ENCODE peak calls at places on chromosome 4, in four cellular contexts. Q is upper lobe of right lung, T is lower lobe of right lung, W is pancreas. Z is an unnamed sample.

GRCh38 chr4:38099908-38100407 is 139.8 kb downstream of the PTTG2 start:
- DNase-seq in Q (no peak), T (no peak), W (no peak), Z (no peak)

GRCh38 chr4:38162240-38162784 is 202.1 kb downstream of the PTTG2 start:
- DNase-seq in Q (no peak), T (no peak), W (peak; percentile 65), Z (no peak)

GRCh38 chr4:23401572-23401971 is 488.3 kb downstream of the PPARGC1A start:
- DNase-seq in Q (no peak), T (no peak), W (no peak), Z (no peak)

GRCh38 chr4:71187399-71188196 is 151.2 kb upstream of the SLC4A4 start:
- DNase-seq in Q (peak; percentile 68), T (peak; percentile 50), W (peak; percentile 61), Z (no peak)

GRCh38 chr4:153620352-153620751 is 63.7 kb upstream of the TLR2 start:
- DNase-seq in Q (no peak), T (no peak), W (no peak), Z (no peak)

GRCh38 chr4:4666693-4667642 is 125.1 kb upstream of the STX18 start:
- DNase-seq in Q (no peak), T (no peak), W (no peak), Z (peak; percentile 54)

GRCh38 chr4:174292473-174292872 is 8.8 kb downstream of the CEP44 start:
- DNase-seq in Q (no peak), T (no peak), W (no peak), Z (no peak)

GRCh38 chr4:15469402-15470148 is at the start of gene CC2D2A:
- DNase-seq in Q (no peak), T (no peak), W (peak; percentile 16), Z (no peak)

GRCh38 chr4:163808091-163808490 is 313.6 kb downstream of the TMA16 start:
- DNase-seq in Q (no peak), T (no peak), W (no peak), Z (no peak)

GRCh38 chr4:168683595-168683994 is 186.7 kb downstream of the PALLD start:
- DNase-seq in Q (no peak), T (no peak), W (no peak), Z (no peak)

GRCh38 chr4:76895619-76896018 is 2.3 kb downstream of the SOWAHB start:
- DNase-seq in Q (no peak), T (no peak), W (no peak), Z (no peak)

GRCh38 chr4:75229783-75230570 is 284.2 kb downstream of the RCHY1 start:
- DNase-seq in Q (no peak), T (no peak), W (no peak), Z (no peak)

GRCh38 chr4:155079866-155080265 is 128.6 kb upstream of the NPY2R start:
- DNase-seq in Q (no peak), T (no peak), W (no peak), Z (no peak)

GRCh38 chr4:79865253-79865652 is 207.8 kb downstream of the ANTXR2 start:
- DNase-seq in Q (no peak), T (no peak), W (no peak), Z (no peak)

GRCh38 chr4:11634283-11634682 is 205.6 kb upstream of the HS3ST1 start:
- DNase-seq in Q (no peak), T (no peak), W (no peak), Z (no peak)

GRCh38 chr4:109419679-109420078 is 13.9 kb upstream of the SEC24B start:
- DNase-seq in Q (no peak), T (no peak), W (no peak), Z (no peak)

GRCh38 chr4:36281384-36282106 is at the start of gene DTHD1:
- DNase-seq in Q (no peak), T (no peak), W (no peak), Z (no peak)

GRCh38 chr4:165398570-165398969 is 19.8 kb downstream of the CPE start:
- DNase-seq in Q (no peak), T (no peak), W (no peak), Z (no peak)

GRCh38 chr4:165404696-165405095 is 25.9 kb downstream of the CPE start:
- DNase-seq in Q (no peak), T (no peak), W (no peak), Z (no peak)

GRCh38 chr4:165402375-165402774 is 23.6 kb downstream of the CPE start:
- DNase-seq in Q (no peak), T (no peak), W (no peak), Z (no peak)

GRCh38 chr4:165404080-165404479 is 25.3 kb downstream of the CPE start:
- DNase-seq in Q (no peak), T (no peak), W (no peak), Z (no peak)

GRCh38 chr4:165403667-165404066 is 24.9 kb downstream of the CPE start:
- DNase-seq in Q (no peak), T (no peak), W (no peak), Z (no peak)
- H3K9me3 ChIP-seq in Q (no peaks in the 10 kb centered on the region), T (no peaks in the 10 kb centered on the region), W (no peaks in the 10 kb centered on the region), Z (no peaks in the 10 kb centered on the region)

GRCh38 chr4:110622841-110623709 is at the start of gene PITX2:
- DNase-seq in Q (peak; percentile 80), T (peak; percentile 68), W (peak; percentile 60), Z (peak; percentile 87)

GRCh38 chr4:110625593-110626292 is 2.9 kb upstream of the PITX2 start:
- DNase-seq in Q (no peak), T (no peak), W (no peak), Z (no peak)

GRCh38 chr4:110624904-110625494 is 2.1 kb upstream of the PITX2 start:
- DNase-seq in Q (no peak), T (no peak), W (no peak), Z (no peak)

GRCh38 chr4:110623710-110624015 is 786 bp upstream of the PITX2 start:
- DNase-seq in Q (no peak), T (no peak), W (no peak), Z (no peak)

GRCh38 chr4:110624016-110624770 is 1.3 kb upstream of the PITX2 start:
- DNase-seq in Q (no peak), T (no peak), W (no peak), Z (no peak)
- H3K9me3 ChIP-seq in Q (no peaks in the 10 kb centered on the region), T (no peaks in the 10 kb centered on the region), W (no peaks in the 10 kb centered on the region), Z (no peaks in the 10 kb centered on the region)

GRCh38 chr4:107708225-107708624 is 11.8 kb downstream of the PAPSS1 start:
- DNase-seq in Q (no peak), T (no peak), W (no peak), Z (no peak)
- H3K9me3 ChIP-seq in Q (peaks cover 12% of the 10 kb centered on the region), T (peaks cover 31% of the 10 kb centered on the region), W (no peaks in the 10 kb centered on the region), Z (peaks cover 1% of the 10 kb centered on the region)

GRCh38 chr4:128244379-128244778 is 43.2 kb downstream of the PGRMC2 start:
- DNase-seq in Q (no peak), T (no peak), W (no peak), Z (no peak)

GRCh38 chr4:128249787-128250668 is 37.6 kb downstream of the PGRMC2 start:
- DNase-seq in Q (no peak), T (no peak), W (no peak), Z (no peak)

GRCh38 chr4:128242601-128243000 is 45.0 kb downstream of the PGRMC2 start:
- DNase-seq in Q (no peak), T (no peak), W (no peak), Z (no peak)

GRCh38 chr4:128241981-128242380 is 45.6 kb downstream of the PGRMC2 start:
- DNase-seq in Q (no peak), T (no peak), W (no peak), Z (no peak)

DNA sequence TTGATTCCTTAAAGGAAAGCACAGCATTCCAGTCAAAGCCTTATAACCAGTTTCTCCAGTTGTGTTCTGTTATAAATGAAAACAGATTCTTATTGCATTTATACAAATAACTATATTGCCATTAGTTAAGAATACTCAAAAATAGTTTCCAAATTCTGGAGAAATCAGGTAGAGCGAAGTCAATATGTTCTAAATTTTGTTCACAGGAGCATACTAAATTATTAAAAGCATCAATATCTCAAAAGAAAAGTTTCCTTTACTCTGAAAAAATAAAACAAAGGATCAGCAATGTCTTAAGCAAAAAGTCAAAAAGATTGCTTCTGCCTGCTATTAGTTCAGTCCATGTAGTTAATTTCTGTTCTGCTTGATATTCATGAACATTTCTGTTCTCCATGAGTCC is 39.7 kb downstream of the PGRMC2 start:
- DNase-seq in Q (no peak), T (no peak), W (no peak), Z (no peak)
- H3K9me3 ChIP-seq in Q (no peaks in the 10 kb centered on the region), T (peaks cover 5% of the 10 kb centered on the region), W (no peaks in the 10 kb centered on the region), Z (no peaks in the 10 kb centered on the region)

DNA sequence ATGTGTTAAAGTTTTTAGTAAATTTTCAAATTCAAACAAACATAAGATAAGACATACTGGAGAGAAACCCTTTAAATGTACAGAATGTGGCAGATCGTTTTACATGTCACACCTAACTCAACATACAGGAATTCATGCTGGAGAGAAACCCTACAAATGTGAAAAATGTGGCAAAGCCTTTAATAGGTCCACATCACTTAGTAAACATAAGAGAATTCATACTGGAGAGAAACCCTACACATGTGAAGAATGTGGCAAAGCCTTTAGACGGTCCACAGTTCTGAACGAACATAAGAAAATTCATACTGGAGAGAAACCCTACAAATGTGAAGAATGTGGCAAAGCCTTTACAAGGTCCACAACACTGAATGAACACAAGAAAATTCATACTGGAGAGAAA is 32.8 kb downstream of the ZNF595 start:
- DNase-seq in Q (no peak), T (no peak), W (no peak), Z (no peak)
- H3K9me3 ChIP-seq in Q (peaks cover 98% of the 10 kb centered on the region), T (peaks cover 100% of the 10 kb centered on the region), W (peaks cover 30% of the 10 kb centered on the region), Z (peaks cover 10% of the 10 kb centered on the region)

GRCh38 chr4:48904541-48905142 is 1.9 kb downstream of the OCIAD2 start:
- DNase-seq in Q (no peak), T (no peak), W (no peak), Z (no peak)
- H3K9me3 ChIP-seq in Q (no peaks in the 10 kb centered on the region), T (no peaks in the 10 kb centered on the region), W (no peaks in the 10 kb centered on the region), Z (no peaks in the 10 kb centered on the region)

GRCh38 chr4:453267-453666 is 45.7 kb downstream of the ZNF721 start:
- DNase-seq in Q (no peak), T (no peak), W (no peak), Z (no peak)
- H3K9me3 ChIP-seq in Q (peaks cover 97% of the 10 kb centered on the region), T (peaks cover 100% of the 10 kb centered on the region), W (peaks cover 5% of the 10 kb centered on the region), Z (peaks cover 32% of the 10 kb centered on the region)

GRCh38 chr4:149306537-149306936 is 509.1 kb downstream of the IQCM start:
- DNase-seq in Q (no peak), T (no peak), W (no peak), Z (no peak)
- H3K9me3 ChIP-seq in Q (no peaks in the 10 kb centered on the region), T (no peaks in the 10 kb centered on the region), W (no peaks in the 10 kb centered on the region), Z (no peaks in the 10 kb centered on the region)

GRCh38 chr4:14079601-14080000 is 452.1 kb upstream of the BOD1L1 start:
- DNase-seq in Q (no peak), T (no peak), W (no peak), Z (no peak)

GRCh38 chr4:14087459-14087858 is 459.9 kb upstream of the BOD1L1 start:
- DNase-seq in Q (no peak), T (no peak), W (no peak), Z (no peak)

GRCh38 chr4:14084598-14084997 is 457.1 kb upstream of the BOD1L1 start:
- DNase-seq in Q (no peak), T (no peak), W (no peak), Z (no peak)
- H3K9me3 ChIP-seq in Q (no peaks in the 10 kb centered on the region), T (no peaks in the 10 kb centered on the region), W (no peaks in the 10 kb centered on the region), Z (no peaks in the 10 kb centered on the region)